ENCODE peak calls at places on chromosomes 11 and 22, in eight cellular contexts. M, Y, Q, V, J, O, I and G are unnamed samples.

GRCh38 chr11:47468598-47469214 is 19.8 kb upstream of the RAPSN start:
- DNase-seq in M (no peak), Y (no peak), Q (no peak), V (no peak), J (no peak), O (no peak), I (peak), G (no peak)

GRCh38 chr22:20972014-20972797 is 5.2 kb downstream of the AIFM3 start:
- DNase-seq in M (no peak), Y (peak), Q (no peak), V (no peak), J (no peak), O (no peak), I (no peak), G (no peak)

GRCh38 chr11:120658071-120658423 is 146.5 kb downstream of the GRIK4 start:
- DNase-seq in M (no peak), Y (no peak), Q (no peak), V (no peak), J (no peak), O (no peak), I (no peak), G (no peak)

GRCh38 chr22:31348766-31349165 is 2.6 kb upstream of the PATZ1 start:
- DNase-seq in M (no peak), Y (no peak), Q (no peak), V (no peak), J (no peak), O (no peak), I (no peak), G (no peak)

GRCh38 chr11:10893713-10894112 is 35.9 kb upstream of the ZBED5 start:
- DNase-seq in M (no peak), Y (peak), Q (no peak), V (no peak), J (no peak), O (no peak), I (no peak), G (no peak)

GRCh38 chr11:65781152-65781961 is 581 bp upstream of the AP5B1 start:
- DNase-seq in M (no peak), Y (no peak), Q (no peak), V (no peak), J (peak), O (no peak), I (peak), G (no peak)

GRCh38 chr11:115301029-115301428 is 203.2 kb downstream of the CADM1 start:
- DNase-seq in M (no peak), Y (no peak), Q (no peak), V (no peak), J (no peak), O (no peak), I (no peak), G (no peak)

GRCh38 chr11:68006606-68007166 is 2.8 kb upstream of the UNC93B1 start:
- DNase-seq in M (no peak), Y (no peak), Q (no peak), V (no peak), J (no peak), O (no peak), I (no peak), G (no peak)

GRCh38 chr22:40183029-40183581 is 5.4 kb downstream of the TNRC6B start:
- DNase-seq in M (no peak), Y (peak), Q (no peak), V (peak), J (no peak), O (peak), I (no peak), G (peak)

GRCh38 chr11:86749376-86749775 is 51.0 kb upstream of the PRSS23 start:
- DNase-seq in M (no peak), Y (no peak), Q (no peak), V (no peak), J (peak), O (no peak), I (no peak), G (no peak)

GRCh38 chr11:18618341-18619025 is 15.7 kb downstream of the SPTY2D1 start:
- DNase-seq in M (no peak), Y (no peak), Q (no peak), V (no peak), J (no peak), O (no peak), I (no peak), G (no peak)

GRCh38 chr11:117218133-117218915 is 13.5 kb downstream of the PCSK7 start:
- DNase-seq in M (no peak), Y (no peak), Q (peak), V (no peak), J (no peak), O (no peak), I (peak), G (no peak)

GRCh38 chr11:129106788-129107187 is 85.3 kb downstream of the ARHGAP32 start:
- DNase-seq in M (no peak), Y (no peak), Q (no peak), V (no peak), J (no peak), O (no peak), I (no peak), G (no peak)

GRCh38 chr11:38448284-38448683 is 1850.2 kb upstream of the RAG2 start:
- DNase-seq in M (no peak), Y (no peak), Q (peak), V (no peak), J (no peak), O (no peak), I (no peak), G (no peak)

GRCh38 chr11:38924644-38925043 is 2326.6 kb upstream of the RAG2 start:
- DNase-seq in M (no peak), Y (no peak), Q (no peak), V (no peak), J (no peak), O (no peak), I (no peak), G (no peak)

GRCh38 chr22:32482708-32483107 is 8.1 kb downstream of the FBXO7 start:
- DNase-seq in M (no peak), Y (no peak), Q (no peak), V (no peak), J (no peak), O (no peak), I (no peak), G (no peak)

GRCh38 chr11:102592634-102593581 is 32.2 kb downstream of the MMP20 start:
- DNase-seq in M (peak), Y (no peak), Q (no peak), V (no peak), J (peak), O (no peak), I (no peak), G (no peak)

GRCh38 chr22:35733742-35734516 is 16.3 kb downstream of the APOL5 start:
- DNase-seq in M (no peak), Y (no peak), Q (peak), V (no peak), J (no peak), O (no peak), I (no peak), G (no peak)

GRCh38 chr11:6362868-6363678 is 27.2 kb upstream of the SMPD1 start:
- DNase-seq in M (peak), Y (peak), Q (peak), V (peak), J (peak), O (peak), I (peak), G (peak)

GRCh38 chr11:114775849-114776621 is 97.7 kb downstream of the NXPE2 start:
- DNase-seq in M (no peak), Y (no peak), Q (peak), V (no peak), J (no peak), O (no peak), I (no peak), G (no peak)

GRCh38 chr11:5274340-5274739 is 4.6 kb upstream of the HBE1 start:
- DNase-seq in M (no peak), Y (no peak), Q (no peak), V (no peak), J (no peak), O (no peak), I (no peak), G (no peak)

GRCh38 chr11:86983071-86983488 is 27.9 kb upstream of the FZD4 start:
- DNase-seq in M (peak), Y (no peak), Q (no peak), V (no peak), J (no peak), O (no peak), I (no peak), G (no peak)

GRCh38 chr22:23098718-23099524 is 28.6 kb downstream of the GNAZ start:
- DNase-seq in M (no peak), Y (no peak), Q (peak), V (no peak), J (no peak), O (no peak), I (peak), G (no peak)

GRCh38 chr11:25992254-25992653 is 339.7 kb upstream of the ANO3 start:
- DNase-seq in M (no peak), Y (no peak), Q (no peak), V (no peak), J (no peak), O (no peak), I (no peak), G (peak)

GRCh38 chr11:111819161-111820058 is 52.0 kb downstream of the ALG9 start:
- DNase-seq in M (no peak), Y (peak), Q (peak), V (peak), J (no peak), O (no peak), I (no peak), G (peak)

GRCh38 chr22:32562396-32562795 is 87.8 kb downstream of the FBXO7 start:
- DNase-seq in M (no peak), Y (no peak), Q (peak), V (no peak), J (no peak), O (no peak), I (no peak), G (no peak)

GRCh38 chr11:8168485-8169257 is at the start of gene RIC3:
- DNase-seq in M (no peak), Y (no peak), Q (peak), V (no peak), J (peak), O (no peak), I (no peak), G (no peak)

GRCh38 chr22:45743687-45744086 is 72.1 kb downstream of the ATXN10 start:
- DNase-seq in M (no peak), Y (no peak), Q (peak), V (no peak), J (no peak), O (no peak), I (no peak), G (no peak)

GRCh38 chr11:122230387-122230760 is 114.4 kb upstream of the BLID start:
- DNase-seq in M (no peak), Y (peak), Q (no peak), V (peak), J (no peak), O (no peak), I (no peak), G (no peak)

GRCh38 chr11:70077411-70078094 is 564 bp upstream of the ANO1 start:
- DNase-seq in M (no peak), Y (no peak), Q (no peak), V (no peak), J (peak), O (no peak), I (peak), G (no peak)

GRCh38 chr11:77467993-77468392 is 5.9 kb downstream of the PAK1 start:
- DNase-seq in M (no peak), Y (no peak), Q (no peak), V (no peak), J (no peak), O (no peak), I (no peak), G (no peak)

GRCh38 chr11:47768090-47768620 is 1.0 kb upstream of the FNBP4 start:
- DNase-seq in M (peak), Y (peak), Q (peak), V (peak), J (peak), O (no peak), I (peak), G (peak)

GRCh38 chr11:9574556-9574805 is 1.0 kb downstream of the WEE1 start:
- DNase-seq in M (no peak), Y (no peak), Q (no peak), V (no peak), J (peak), O (no peak), I (peak), G (no peak)

GRCh38 chr22:43854786-43855271 is 7.5 kb downstream of the SULT4A1 start:
- DNase-seq in M (no peak), Y (no peak), Q (no peak), V (no peak), J (no peak), O (no peak), I (peak), G (no peak)

GRCh38 chr11:79564288-79564925 is 123.6 kb upstream of the TENM4 start:
- DNase-seq in M (no peak), Y (no peak), Q (no peak), V (no peak), J (no peak), O (no peak), I (no peak), G (no peak)

GRCh38 chr11:110303414-110303826 is 7.0 kb upstream of the RDX start:
- DNase-seq in M (no peak), Y (no peak), Q (no peak), V (no peak), J (no peak), O (no peak), I (no peak), G (no peak)